ENCODE peak calls at places on chromosomes 6 and 20, in eight cellular contexts. One of them, this sample, is unnamed.

GRCh38 chr6:12343440-12344162 is 53.4 kb downstream of the EDN1 start:
- DNase-seq in GM12865: no peak
- DNase-seq in A673: no peak
- DNase-seq in IMR-90: peak
- DNase-seq in GM23338: no peak
- DNase-seq in mammary epithelial cell: no peak
- DNase-seq in WTC11: no peak
- DNase-seq in HL-60: no peak
- DNase-seq in this sample: no peak

GRCh38 chr6:137303436-137303835 is 84.3 kb upstream of the IFNGR1 start:
- DNase-seq in GM12865: no peak
- DNase-seq in A673: no peak
- DNase-seq in IMR-90: peak
- DNase-seq in GM23338: no peak
- DNase-seq in mammary epithelial cell: no peak
- DNase-seq in WTC11: no peak
- DNase-seq in HL-60: no peak
- DNase-seq in this sample: no peak

GRCh38 chr20:9218412-9219001 is 149.6 kb downstream of the PLCB4 start:
- DNase-seq in GM12865: no peak
- DNase-seq in A673: peak
- DNase-seq in IMR-90: peak
- DNase-seq in GM23338: no peak
- DNase-seq in mammary epithelial cell: no peak
- DNase-seq in WTC11: no peak
- DNase-seq in HL-60: no peak
- DNase-seq in this sample: no peak

GRCh38 chr6:75526502-75527127 is 33.0 kb upstream of the FILIP1 start:
- DNase-seq in GM12865: peak
- DNase-seq in A673: peak
- DNase-seq in IMR-90: peak
- DNase-seq in GM23338: peak
- DNase-seq in mammary epithelial cell: peak
- DNase-seq in WTC11: peak
- DNase-seq in HL-60: peak
- DNase-seq in this sample: peak

GRCh38 chr20:62039738-62040137 is 25.9 kb downstream of the TAF4 start:
- DNase-seq in GM12865: peak
- DNase-seq in A673: no peak
- DNase-seq in IMR-90: no peak
- DNase-seq in GM23338: no peak
- DNase-seq in mammary epithelial cell: no peak
- DNase-seq in WTC11: no peak
- DNase-seq in HL-60: no peak
- DNase-seq in this sample: no peak

GRCh38 chr20:44208770-44209169 is 1.8 kb downstream of the OSER1 start:
- DNase-seq in GM12865: peak
- DNase-seq in A673: no peak
- DNase-seq in IMR-90: peak
- DNase-seq in GM23338: no peak
- DNase-seq in mammary epithelial cell: no peak
- DNase-seq in WTC11: no peak
- DNase-seq in HL-60: no peak
- DNase-seq in this sample: no peak

GRCh38 chr6:2767327-2767985 is 2.3 kb downstream of the WRNIP1 start:
- DNase-seq in GM12865: no peak
- DNase-seq in A673: no peak
- DNase-seq in IMR-90: no peak
- DNase-seq in GM23338: no peak
- DNase-seq in mammary epithelial cell: no peak
- DNase-seq in WTC11: no peak
- DNase-seq in HL-60: no peak
- DNase-seq in this sample: no peak

GRCh38 chr6:166720859-166721258 is 93.8 kb upstream of the RPS6KA2 start:
- DNase-seq in GM12865: no peak
- DNase-seq in A673: no peak
- DNase-seq in IMR-90: no peak
- DNase-seq in GM23338: no peak
- DNase-seq in mammary epithelial cell: no peak
- DNase-seq in WTC11: no peak
- DNase-seq in HL-60: no peak
- DNase-seq in this sample: no peak

GRCh38 chr20:57653546-57653900 is 33.3 kb upstream of the ZBP1 start:
- DNase-seq in GM12865: no peak
- DNase-seq in A673: no peak
- DNase-seq in IMR-90: no peak
- DNase-seq in GM23338: no peak
- DNase-seq in mammary epithelial cell: no peak
- DNase-seq in WTC11: no peak
- DNase-seq in HL-60: no peak
- DNase-seq in this sample: no peak

GRCh38 chr6:128520436-128521301 is at the start of gene PTPRK:
- DNase-seq in GM12865: peak
- DNase-seq in A673: peak
- DNase-seq in IMR-90: peak
- DNase-seq in GM23338: peak
- DNase-seq in mammary epithelial cell: peak
- DNase-seq in WTC11: peak
- DNase-seq in HL-60: peak
- DNase-seq in this sample: peak
- TF ChIP-seq CTCF in GM12865: peak
- TF ChIP-seq CTCF in A673: peak
- TF ChIP-seq CTCF in IMR-90: peak
- TF ChIP-seq CTCF in GM23338: peak
- TF ChIP-seq CTCF in mammary epithelial cell: peak
- TF ChIP-seq CTCF in WTC11: no peak
- TF ChIP-seq CTCF in HL-60: no peak
- TF ChIP-seq CTCF in this sample: peak

DNA sequence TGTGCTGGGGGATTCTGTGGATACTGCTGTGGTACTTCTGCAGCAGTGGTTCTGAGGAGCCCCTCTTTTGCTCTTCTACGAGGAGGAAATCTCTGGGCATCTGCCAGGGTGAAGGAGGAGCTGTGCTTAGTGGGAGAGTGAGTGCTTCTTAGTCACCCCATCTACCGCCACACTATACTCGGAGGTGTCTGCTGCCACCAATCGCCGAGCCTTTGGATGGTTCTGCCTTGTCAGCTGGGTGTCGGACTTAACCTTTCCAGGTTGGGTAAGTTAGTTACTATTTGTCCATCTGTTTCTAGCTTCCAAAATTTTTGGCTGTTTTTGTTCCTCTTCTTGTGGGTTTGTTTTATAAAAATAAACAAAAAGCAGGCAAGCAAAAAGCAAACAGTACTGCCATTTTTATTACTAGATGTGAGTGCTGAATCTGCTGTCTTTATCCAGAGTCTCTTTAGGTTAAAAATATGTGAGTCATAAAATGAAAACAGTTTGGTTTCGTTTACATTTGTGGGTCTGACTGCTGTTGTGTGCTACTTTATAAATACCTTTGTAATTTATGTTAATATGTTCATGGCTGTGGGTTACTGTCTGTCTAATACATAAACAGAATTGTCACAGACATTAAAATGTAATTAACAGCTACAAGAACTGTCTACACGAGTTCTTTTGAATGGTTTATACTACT is 89.1 kb downstream of the ARID1B start:
- DNase-seq in GM12865: peak
- DNase-seq in A673: no peak
- DNase-seq in IMR-90: peak
- DNase-seq in GM23338: no peak
- DNase-seq in mammary epithelial cell: peak
- DNase-seq in WTC11: no peak
- DNase-seq in HL-60: no peak
- DNase-seq in this sample: peak
- TF ChIP-seq CTCF in GM12865: no peak
- TF ChIP-seq CTCF in A673: no peak
- TF ChIP-seq CTCF in IMR-90: no peak
- TF ChIP-seq CTCF in GM23338: peak
- TF ChIP-seq CTCF in mammary epithelial cell: no peak
- TF ChIP-seq CTCF in WTC11: no peak
- TF ChIP-seq CTCF in HL-60: no peak
- TF ChIP-seq CTCF in this sample: no peak

GRCh38 chr6:33070909-33071308 is 2.5 kb downstream of the HLA-DPA1 start:
- DNase-seq in GM12865: no peak
- DNase-seq in A673: no peak
- DNase-seq in IMR-90: no peak
- DNase-seq in GM23338: no peak
- DNase-seq in mammary epithelial cell: no peak
- DNase-seq in WTC11: no peak
- DNase-seq in HL-60: no peak
- DNase-seq in this sample: no peak
- TF ChIP-seq CTCF in GM12865: no peak
- TF ChIP-seq CTCF in A673: no peak
- TF ChIP-seq CTCF in IMR-90: no peak
- TF ChIP-seq CTCF in GM23338: no peak
- TF ChIP-seq CTCF in mammary epithelial cell: no peak
- TF ChIP-seq CTCF in WTC11: no peak
- TF ChIP-seq CTCF in HL-60: no peak
- TF ChIP-seq CTCF in this sample: no peak

DNA sequence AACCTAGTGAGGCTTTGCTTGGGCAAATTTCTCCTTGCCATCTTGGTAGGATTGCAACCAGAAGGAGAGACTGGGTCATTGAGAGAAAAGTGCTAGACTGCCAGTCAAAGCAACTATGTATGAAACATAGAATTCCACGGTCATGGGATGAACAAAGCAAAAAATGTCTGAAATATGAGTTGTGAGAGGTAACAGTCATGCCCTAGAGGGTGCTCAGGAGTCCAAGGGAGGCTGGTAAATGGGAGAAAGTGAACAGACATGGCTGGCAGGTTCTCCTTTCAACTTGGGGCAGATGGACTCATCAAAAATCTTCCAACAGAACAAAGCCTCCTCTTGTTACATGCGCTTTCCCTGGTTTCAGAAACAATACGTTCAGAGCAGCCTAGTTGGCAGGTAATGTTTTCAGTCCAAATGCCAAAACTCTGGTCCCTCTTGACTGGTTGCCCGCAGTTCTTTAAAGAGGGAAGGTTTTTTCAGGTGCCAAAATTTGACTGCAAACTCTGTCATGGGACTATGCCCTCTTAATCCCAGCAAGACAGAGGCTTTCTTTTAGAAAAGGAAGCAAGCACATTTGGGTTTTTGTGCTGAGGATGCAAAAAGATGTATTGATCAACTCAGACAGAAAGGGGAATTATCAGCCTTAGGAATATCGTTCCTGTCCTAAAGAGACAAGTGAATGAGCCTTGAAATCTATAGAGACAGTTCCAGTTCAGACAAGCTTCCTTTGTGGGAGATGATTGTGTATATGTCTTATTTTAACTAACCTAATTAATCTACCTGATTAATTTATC is 68.5 kb upstream of the SASH1 start:
- DNase-seq in GM12865: no peak
- DNase-seq in A673: no peak
- DNase-seq in IMR-90: peak
- DNase-seq in GM23338: no peak
- DNase-seq in mammary epithelial cell: peak
- DNase-seq in WTC11: no peak
- DNase-seq in HL-60: no peak
- DNase-seq in this sample: no peak
- TF ChIP-seq CTCF in GM12865: no peak
- TF ChIP-seq CTCF in A673: no peak
- TF ChIP-seq CTCF in IMR-90: peak
- TF ChIP-seq CTCF in GM23338: peak
- TF ChIP-seq CTCF in mammary epithelial cell: peak
- TF ChIP-seq CTCF in WTC11: no peak
- TF ChIP-seq CTCF in HL-60: no peak
- TF ChIP-seq CTCF in this sample: no peak

GRCh38 chr20:33145521-33145920 is 22.4 kb upstream of the BPIFA2 start:
- DNase-seq in GM12865: no peak
- DNase-seq in A673: no peak
- DNase-seq in IMR-90: no peak
- DNase-seq in GM23338: no peak
- DNase-seq in mammary epithelial cell: no peak
- DNase-seq in WTC11: no peak
- DNase-seq in HL-60: no peak
- DNase-seq in this sample: no peak
- TF ChIP-seq CTCF in GM12865: no peak
- TF ChIP-seq CTCF in A673: no peak
- TF ChIP-seq CTCF in IMR-90: no peak
- TF ChIP-seq CTCF in GM23338: no peak
- TF ChIP-seq CTCF in mammary epithelial cell: no peak
- TF ChIP-seq CTCF in WTC11: no peak
- TF ChIP-seq CTCF in HL-60: no peak
- TF ChIP-seq CTCF in this sample: no peak

GRCh38 chr6:100472674-100473073 is 8.0 kb upstream of the SIM1 start:
- DNase-seq in GM12865: peak
- DNase-seq in A673: no peak
- DNase-seq in IMR-90: peak
- DNase-seq in GM23338: peak
- DNase-seq in mammary epithelial cell: peak
- DNase-seq in WTC11: no peak
- DNase-seq in HL-60: no peak
- DNase-seq in this sample: peak

GRCh38 chr6:100473182-100473581 is 8.5 kb upstream of the SIM1 start:
- DNase-seq in GM12865: no peak
- DNase-seq in A673: no peak
- DNase-seq in IMR-90: no peak
- DNase-seq in GM23338: no peak
- DNase-seq in mammary epithelial cell: no peak
- DNase-seq in WTC11: no peak
- DNase-seq in HL-60: no peak
- DNase-seq in this sample: no peak

GRCh38 chr6:100470721-100471120 is 6.0 kb upstream of the SIM1 start:
- DNase-seq in GM12865: no peak
- DNase-seq in A673: no peak
- DNase-seq in IMR-90: no peak
- DNase-seq in GM23338: no peak
- DNase-seq in mammary epithelial cell: no peak
- DNase-seq in WTC11: no peak
- DNase-seq in HL-60: no peak
- DNase-seq in this sample: no peak

GRCh38 chr6:100479180-100480035 is 14.7 kb upstream of the SIM1 start:
- DNase-seq in GM12865: peak
- DNase-seq in A673: peak
- DNase-seq in IMR-90: peak
- DNase-seq in GM23338: peak
- DNase-seq in mammary epithelial cell: no peak
- DNase-seq in WTC11: no peak
- DNase-seq in HL-60: peak
- DNase-seq in this sample: no peak

GRCh38 chr6:100475554-100476325 is 11.0 kb upstream of the SIM1 start:
- DNase-seq in GM12865: peak
- DNase-seq in A673: no peak
- DNase-seq in IMR-90: peak
- DNase-seq in GM23338: no peak
- DNase-seq in mammary epithelial cell: peak
- DNase-seq in WTC11: no peak
- DNase-seq in HL-60: no peak
- DNase-seq in this sample: no peak
- TF ChIP-seq CTCF in GM12865: no peak
- TF ChIP-seq CTCF in A673: no peak
- TF ChIP-seq CTCF in IMR-90: no peak
- TF ChIP-seq CTCF in GM23338: no peak
- TF ChIP-seq CTCF in mammary epithelial cell: no peak
- TF ChIP-seq CTCF in WTC11: no peak
- TF ChIP-seq CTCF in HL-60: no peak
- TF ChIP-seq CTCF in this sample: no peak

GRCh38 chr6:40912158-40912946 is 126.7 kb downstream of the UNC5CL start:
- DNase-seq in GM12865: peak
- DNase-seq in A673: peak
- DNase-seq in IMR-90: no peak
- DNase-seq in GM23338: peak
- DNase-seq in mammary epithelial cell: peak
- DNase-seq in WTC11: peak
- DNase-seq in HL-60: peak
- DNase-seq in this sample: peak
- TF ChIP-seq CTCF in GM12865: peak
- TF ChIP-seq CTCF in A673: peak
- TF ChIP-seq CTCF in IMR-90: peak
- TF ChIP-seq CTCF in GM23338: peak
- TF ChIP-seq CTCF in mammary epithelial cell: peak
- TF ChIP-seq CTCF in WTC11: no peak
- TF ChIP-seq CTCF in HL-60: peak
- TF ChIP-seq CTCF in this sample: peak